ENCODE peak calls at places on chromosomes 11 and 22, in nine cellular contexts. One of them, this sample, is unnamed. For H3K36me3, the result is how much of the 10 kb centered on the place peaks cover.

GRCh38 chr11:93573184-93573583 is 30.0 kb upstream of the SMCO4 start:
- DNase-seq in lung: no peak
- DNase-seq in OCI-LY7: no peak
- DNase-seq in hepatocyte: no peak
- DNase-seq in heart left ventricle: no peak
- DNase-seq in body of pancreas: no peak
- DNase-seq in IMR-90: no peak
- DNase-seq in CD8-positive, alpha-beta T cell: no peak
- DNase-seq in Panc1: no peak
- DNase-seq in this sample: peak

GRCh38 chr11:8222820-8223512 is 40.7 kb downstream of the LMO1 start:
- DNase-seq in lung: no peak
- DNase-seq in OCI-LY7: no peak
- DNase-seq in hepatocyte: no peak
- DNase-seq in heart left ventricle: no peak
- DNase-seq in body of pancreas: no peak
- DNase-seq in IMR-90: no peak
- DNase-seq in CD8-positive, alpha-beta T cell: no peak
- DNase-seq in Panc1: no peak
- DNase-seq in this sample: no peak

GRCh38 chr11:112343368-112344039 is 82.8 kb upstream of the PLET1 start:
- DNase-seq in lung: no peak
- DNase-seq in OCI-LY7: no peak
- DNase-seq in hepatocyte: no peak
- DNase-seq in heart left ventricle: no peak
- DNase-seq in body of pancreas: no peak
- DNase-seq in IMR-90: peak
- DNase-seq in CD8-positive, alpha-beta T cell: no peak
- DNase-seq in Panc1: no peak
- DNase-seq in this sample: peak

GRCh38 chr11:59185412-59185811 is 13.5 kb downstream of the DTX4 start:
- DNase-seq in lung: no peak
- DNase-seq in OCI-LY7: no peak
- DNase-seq in hepatocyte: peak
- DNase-seq in heart left ventricle: no peak
- DNase-seq in body of pancreas: no peak
- DNase-seq in IMR-90: no peak
- DNase-seq in CD8-positive, alpha-beta T cell: no peak
- DNase-seq in Panc1: no peak
- DNase-seq in this sample: no peak

GRCh38 chr22:36628561-36629060 is 74.9 kb downstream of the CACNG2 start:
- DNase-seq in lung: no peak
- DNase-seq in OCI-LY7: no peak
- DNase-seq in hepatocyte: no peak
- DNase-seq in heart left ventricle: no peak
- DNase-seq in body of pancreas: no peak
- DNase-seq in IMR-90: no peak
- DNase-seq in CD8-positive, alpha-beta T cell: no peak
- DNase-seq in Panc1: no peak
- DNase-seq in this sample: no peak

GRCh38 chr11:94722735-94723134 is 45.4 kb upstream of the AMOTL1 start:
- DNase-seq in lung: no peak
- DNase-seq in OCI-LY7: no peak
- DNase-seq in hepatocyte: no peak
- DNase-seq in heart left ventricle: no peak
- DNase-seq in body of pancreas: no peak
- DNase-seq in IMR-90: no peak
- DNase-seq in CD8-positive, alpha-beta T cell: no peak
- DNase-seq in Panc1: no peak
- DNase-seq in this sample: no peak

GRCh38 chr22:37843746-37844089 is 416 bp downstream of the ANKRD54 start:
- DNase-seq in lung: no peak
- DNase-seq in OCI-LY7: peak
- DNase-seq in hepatocyte: peak
- DNase-seq in heart left ventricle: peak
- DNase-seq in body of pancreas: peak
- DNase-seq in IMR-90: peak
- DNase-seq in CD8-positive, alpha-beta T cell: peak
- DNase-seq in Panc1: no peak
- DNase-seq in this sample: no peak

GRCh38 chr11:64437426-64437825 is 78.5 kb downstream of the RPS6KA4 start:
- DNase-seq in lung: no peak
- DNase-seq in OCI-LY7: no peak
- DNase-seq in hepatocyte: no peak
- DNase-seq in heart left ventricle: no peak
- DNase-seq in body of pancreas: no peak
- DNase-seq in IMR-90: no peak
- DNase-seq in CD8-positive, alpha-beta T cell: no peak
- DNase-seq in Panc1: no peak
- DNase-seq in this sample: no peak

DNA sequence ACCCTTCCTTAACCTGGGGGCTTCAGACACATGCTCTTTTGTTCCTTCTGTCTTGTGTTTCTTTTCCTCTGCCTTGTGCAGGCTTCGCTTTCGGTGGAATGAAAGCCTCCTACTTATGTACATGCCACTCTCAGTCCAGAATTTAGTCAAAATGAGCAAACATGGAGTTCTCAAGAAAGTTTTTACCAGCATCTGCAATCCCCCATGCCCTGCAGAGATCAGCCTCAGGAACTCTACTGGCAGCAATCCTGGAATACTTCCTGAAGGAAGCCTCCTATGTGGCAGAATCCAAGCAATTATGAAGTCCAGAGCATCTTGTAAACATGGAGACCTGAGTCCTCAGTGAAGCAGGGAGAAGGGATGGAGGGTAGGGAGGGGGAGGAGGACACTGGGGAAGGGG is 58.5 kb downstream of the TENM4 start:
- DNase-seq in lung: no peak
- DNase-seq in OCI-LY7: no peak
- DNase-seq in hepatocyte: no peak
- DNase-seq in heart left ventricle: no peak
- DNase-seq in body of pancreas: no peak
- DNase-seq in IMR-90: no peak
- DNase-seq in CD8-positive, alpha-beta T cell: no peak
- DNase-seq in Panc1: no peak
- DNase-seq in this sample: no peak
- H3K36me3 ChIP-seq in lung: under half
- H3K36me3 ChIP-seq in OCI-LY7: under half
- H3K36me3 ChIP-seq in hepatocyte: under half
- H3K36me3 ChIP-seq in heart left ventricle: under half
- H3K36me3 ChIP-seq in body of pancreas: under half
- H3K36me3 ChIP-seq in IMR-90: under half
- H3K36me3 ChIP-seq in CD8-positive, alpha-beta T cell: under half
- H3K36me3 ChIP-seq in Panc1: under half
- H3K36me3 ChIP-seq in this sample: under half

GRCh38 chr11:18684267-18684666 is 14.3 kb upstream of the TMEM86A start:
- DNase-seq in lung: no peak
- DNase-seq in OCI-LY7: no peak
- DNase-seq in hepatocyte: no peak
- DNase-seq in heart left ventricle: no peak
- DNase-seq in body of pancreas: no peak
- DNase-seq in IMR-90: no peak
- DNase-seq in CD8-positive, alpha-beta T cell: no peak
- DNase-seq in Panc1: no peak
- DNase-seq in this sample: no peak
- TF ChIP-seq CTCF in lung: no peak
- TF ChIP-seq CTCF in OCI-LY7: no peak
- TF ChIP-seq CTCF in hepatocyte: no peak
- TF ChIP-seq CTCF in heart left ventricle: no peak
- TF ChIP-seq CTCF in body of pancreas: no peak
- TF ChIP-seq CTCF in IMR-90: no peak
- TF ChIP-seq CTCF in CD8-positive, alpha-beta T cell: no peak
- TF ChIP-seq CTCF in Panc1: no peak
- TF ChIP-seq CTCF in this sample: no peak

GRCh38 chr11:66227700-66228099 is 40.7 kb upstream of the RAB1B start:
- DNase-seq in lung: no peak
- DNase-seq in OCI-LY7: no peak
- DNase-seq in hepatocyte: no peak
- DNase-seq in heart left ventricle: no peak
- DNase-seq in body of pancreas: no peak
- DNase-seq in IMR-90: no peak
- DNase-seq in CD8-positive, alpha-beta T cell: no peak
- DNase-seq in Panc1: no peak
- DNase-seq in this sample: no peak

GRCh38 chr11:66228521-66228920 is 39.9 kb upstream of the RAB1B start:
- DNase-seq in lung: peak
- DNase-seq in OCI-LY7: no peak
- DNase-seq in hepatocyte: peak
- DNase-seq in heart left ventricle: no peak
- DNase-seq in body of pancreas: peak
- DNase-seq in IMR-90: no peak
- DNase-seq in CD8-positive, alpha-beta T cell: no peak
- DNase-seq in Panc1: no peak
- DNase-seq in this sample: peak

GRCh38 chr11:66224226-66224850 is 44.1 kb upstream of the RAB1B start:
- DNase-seq in lung: no peak
- DNase-seq in OCI-LY7: no peak
- DNase-seq in hepatocyte: no peak
- DNase-seq in heart left ventricle: no peak
- DNase-seq in body of pancreas: no peak
- DNase-seq in IMR-90: no peak
- DNase-seq in CD8-positive, alpha-beta T cell: no peak
- DNase-seq in Panc1: no peak
- DNase-seq in this sample: no peak

GRCh38 chr11:66225054-66225453 is 43.4 kb upstream of the RAB1B start:
- DNase-seq in lung: no peak
- DNase-seq in OCI-LY7: no peak
- DNase-seq in hepatocyte: no peak
- DNase-seq in heart left ventricle: peak
- DNase-seq in body of pancreas: no peak
- DNase-seq in IMR-90: no peak
- DNase-seq in CD8-positive, alpha-beta T cell: no peak
- DNase-seq in Panc1: no peak
- DNase-seq in this sample: no peak

GRCh38 chr11:66226111-66226510 is 42.3 kb upstream of the RAB1B start:
- DNase-seq in lung: no peak
- DNase-seq in OCI-LY7: no peak
- DNase-seq in hepatocyte: no peak
- DNase-seq in heart left ventricle: no peak
- DNase-seq in body of pancreas: no peak
- DNase-seq in IMR-90: no peak
- DNase-seq in CD8-positive, alpha-beta T cell: no peak
- DNase-seq in Panc1: no peak
- DNase-seq in this sample: no peak
- H3K36me3 ChIP-seq in lung: under half
- H3K36me3 ChIP-seq in OCI-LY7: under half
- H3K36me3 ChIP-seq in hepatocyte: under half
- H3K36me3 ChIP-seq in heart left ventricle: half or more
- H3K36me3 ChIP-seq in body of pancreas: under half
- H3K36me3 ChIP-seq in IMR-90: under half
- H3K36me3 ChIP-seq in CD8-positive, alpha-beta T cell: under half
- H3K36me3 ChIP-seq in Panc1: under half
- H3K36me3 ChIP-seq in this sample: under half

DNA sequence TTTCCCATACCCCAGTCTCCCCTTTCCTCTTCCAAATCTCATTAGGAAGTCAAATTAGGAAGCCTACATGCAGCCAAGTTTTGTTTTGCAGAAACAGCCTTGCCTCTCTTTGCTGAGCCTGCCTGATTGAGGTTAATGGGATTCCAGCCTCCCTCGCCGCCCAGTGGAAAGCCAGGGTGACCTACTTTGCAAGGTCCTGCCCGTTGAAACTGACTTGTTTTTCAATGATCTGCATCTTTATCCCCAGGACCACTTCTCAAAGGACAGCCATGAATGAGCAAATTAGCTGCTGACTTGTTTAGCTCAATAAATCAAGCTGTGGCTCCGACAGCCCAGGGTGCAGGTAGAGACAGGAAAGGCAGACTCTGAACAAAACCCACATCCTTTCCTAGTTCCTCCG is 110.4 kb downstream of the RRAS2 start:
- DNase-seq in lung: no peak
- DNase-seq in OCI-LY7: peak
- DNase-seq in hepatocyte: no peak
- DNase-seq in heart left ventricle: no peak
- DNase-seq in body of pancreas: no peak
- DNase-seq in IMR-90: no peak
- DNase-seq in CD8-positive, alpha-beta T cell: no peak
- DNase-seq in Panc1: no peak
- DNase-seq in this sample: no peak
- TF ChIP-seq CTCF in lung: no peak
- TF ChIP-seq CTCF in OCI-LY7: no peak
- TF ChIP-seq CTCF in hepatocyte: no peak
- TF ChIP-seq CTCF in heart left ventricle: no peak
- TF ChIP-seq CTCF in body of pancreas: no peak
- TF ChIP-seq CTCF in IMR-90: no peak
- TF ChIP-seq CTCF in CD8-positive, alpha-beta T cell: no peak
- TF ChIP-seq CTCF in Panc1: no peak
- TF ChIP-seq CTCF in this sample: no peak

DNA sequence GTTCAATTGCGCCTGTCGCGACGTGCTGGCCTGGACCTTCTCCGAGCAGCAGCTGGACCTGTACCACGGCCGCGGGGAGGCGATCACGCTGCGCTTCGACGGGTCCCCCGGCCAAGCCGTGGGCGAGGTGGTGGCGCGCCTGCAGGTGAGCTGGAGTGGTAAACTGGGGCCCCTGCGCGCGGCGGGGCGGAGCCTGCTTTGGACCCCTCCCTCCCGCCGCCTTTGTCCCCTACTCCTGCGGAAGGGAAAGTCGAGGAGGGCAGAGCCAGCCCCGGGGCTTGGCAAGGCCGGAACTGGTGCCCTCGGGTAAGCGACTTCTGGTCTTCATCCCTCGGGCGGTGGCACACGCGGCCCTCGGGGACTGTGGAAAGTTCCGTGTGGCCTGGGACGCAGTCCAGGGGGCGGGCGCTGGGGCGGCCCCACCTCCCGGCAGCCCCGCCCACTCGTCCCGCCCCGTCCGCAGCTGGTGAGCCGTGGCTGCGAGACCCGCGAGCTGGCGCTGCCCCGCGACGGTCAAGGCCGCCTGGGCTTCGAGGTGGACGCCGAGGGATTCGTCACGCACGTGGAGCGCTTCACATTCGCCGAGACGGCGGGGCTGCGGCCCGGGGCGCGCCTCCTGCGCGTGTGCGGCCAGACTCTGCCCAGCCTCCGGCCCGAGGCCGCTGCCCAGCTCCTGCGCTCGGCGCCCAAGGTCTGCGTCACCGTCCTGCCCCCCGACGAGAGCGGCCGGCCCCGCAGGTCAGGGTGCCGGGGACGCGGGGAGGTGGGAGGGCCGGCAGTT is 9.2 kb downstream of the SIPA1 start:
- DNase-seq in lung: no peak
- DNase-seq in OCI-LY7: no peak
- DNase-seq in hepatocyte: peak
- DNase-seq in heart left ventricle: peak
- DNase-seq in body of pancreas: peak
- DNase-seq in IMR-90: no peak
- DNase-seq in CD8-positive, alpha-beta T cell: no peak
- DNase-seq in Panc1: no peak
- DNase-seq in this sample: no peak
- H3K36me3 ChIP-seq in lung: half or more
- H3K36me3 ChIP-seq in OCI-LY7: half or more
- H3K36me3 ChIP-seq in hepatocyte: under half
- H3K36me3 ChIP-seq in heart left ventricle: half or more
- H3K36me3 ChIP-seq in body of pancreas: under half
- H3K36me3 ChIP-seq in IMR-90: under half
- H3K36me3 ChIP-seq in CD8-positive, alpha-beta T cell: half or more
- H3K36me3 ChIP-seq in Panc1: under half
- H3K36me3 ChIP-seq in this sample: under half